ENCODE peak calls at places on chromosomes 7 and 10, in seven cellular contexts. W is A549; U is effector memory CD4-positive, alpha-beta T cell; A is uterus; G is ovary; M is CD8-positive, alpha-beta memory T cell; Q is heart right ventricle. C is an unnamed sample.
A peak's percentile ranks its signal among the peaks of the same experiment; 100 is the strongest.

GRCh38 chr10:100653957-100654834 is 91.2 kb upstream of the PAX2 start:
- DNase-seq in A (no peak), U (no peak), Q (no peak), W (no peak), G (no peak), M (no peak), C (no peak)

GRCh38 chr10:102814456-102814871 is 22.7 kb downstream of the CYP17A1 start:
- DNase-seq in M (no peak), G (peak; percentile 54), Q (peak; percentile 63), W (no peak), U (no peak), A (no peak), C (peak; percentile 83)

GRCh38 chr7:157079116-157079515 is 59.6 kb upstream of the UBE3C start:
- DNase-seq in A (no peak), Q (no peak), M (no peak), G (no peak), W (no peak), U (no peak), C (no peak)

GRCh38 chr7:39587393-39587792 is 21.2 kb downstream of the YAE1 start:
- DNase-seq in A (no peak), G (no peak), W (no peak), M (no peak), U (no peak), Q (no peak), C (no peak)

GRCh38 chr7:35727571-35727970 is 32.6 kb upstream of the HERPUD2 start:
- DNase-seq in M (no peak), U (no peak), A (no peak), Q (no peak), G (no peak), W (no peak), C (no peak)

GRCh38 chr10:114024876-114025609 is 18.6 kb upstream of the ADRB1 start:
- DNase-seq in U (no peak), W (no peak), Q (no peak), G (no peak), A (no peak), M (no peak), C (no peak)

GRCh38 chr7:46654546-46655443 is 733.7 kb upstream of the IGFBP3 start:
- DNase-seq in U (no peak), G (no peak), A (no peak), W (no peak), Q (no peak), M (no peak), C (no peak)

GRCh38 chr7:55144955-55145342 is 126.1 kb downstream of the EGFR start:
- DNase-seq in Q (no peak), U (no peak), W (no peak), G (no peak), A (no peak), M (no peak), C (no peak)

GRCh38 chr7:91264924-91265681 is 870 bp downstream of the FZD1 start:
- DNase-seq in Q (peak; percentile 59), A (peak; percentile 47), G (peak; percentile 60), U (no peak), M (no peak), W (no peak), C (peak; percentile 34)

GRCh38 chr10:101616415-101617101 is 28.4 kb downstream of the DPCD start:
- DNase-seq in A (no peak), G (no peak), Q (peak; percentile 22), U (no peak), W (no peak), M (no peak), C (no peak)

GRCh38 chr10:7035111-7035761 is 375.6 kb downstream of the SFMBT2 start:
- DNase-seq in M (no peak), G (no peak), W (no peak), U (no peak), Q (no peak), A (no peak), C (no peak)

GRCh38 chr10:31004611-31005193 is 27.0 kb downstream of the ZNF438 start:
- DNase-seq in A (no peak), W (no peak), Q (no peak), G (no peak), M (no peak), U (no peak), C (no peak)

GRCh38 chr7:23343806-23344500 is 44.8 kb downstream of the MALSU1 start:
- DNase-seq in M (no peak), G (no peak), W (no peak), U (no peak), Q (no peak), A (no peak), C (no peak)

GRCh38 chr7:74063223-74063641 is 20.4 kb upstream of the LIMK1 start:
- DNase-seq in W (no peak), Q (no peak), M (no peak), A (no peak), G (no peak), U (no peak), C (no peak)

GRCh38 chr10:88850712-88851111 is 932 bp downstream of the ANKRD22 start:
- DNase-seq in G (no peak), U (no peak), Q (no peak), A (no peak), M (no peak), W (no peak), C (no peak)

GRCh38 chr7:82527831-82528230 is 84.3 kb upstream of the CACNA2D1 start:
- DNase-seq in A (no peak), W (no peak), Q (no peak), G (no peak), M (no peak), U (no peak), C (no peak)

GRCh38 chr10:50025627-50026026 is 37.4 kb downstream of the AGAP6 start:
- DNase-seq in W (no peak), U (no peak), M (no peak), Q (no peak), G (no peak), A (no peak), C (no peak)

GRCh38 chr7:24968165-24968564 is 11.8 kb downstream of the OSBPL3 start:
- DNase-seq in U (no peak), Q (no peak), A (no peak), M (no peak), W (no peak), G (no peak), C (no peak)

GRCh38 chr7:631291-631711 is 95.2 kb upstream of the DNAAF5 start:
- DNase-seq in A (no peak), W (no peak), G (no peak), M (no peak), U (no peak), Q (no peak), C (no peak)

GRCh38 chr10:15315286-15315685 is 55.8 kb downstream of the FAM171A1 start:
- DNase-seq in Q (no peak), M (no peak), W (no peak), G (no peak), U (no peak), A (no peak), C (no peak)

GRCh38 chr10:122323941-122324675 is 50.4 kb upstream of the PLEKHA1 start:
- DNase-seq in W (no peak), U (no peak), Q (no peak), G (no peak), A (no peak), M (no peak), C (no peak)

GRCh38 chr7:67100956-67101361 is 104.3 kb downstream of the TYW1 start:
- DNase-seq in M (no peak), U (no peak), A (no peak), W (no peak), G (no peak), Q (no peak), C (no peak)

GRCh38 chr10:93475227-93475626 is 6.9 kb downstream of the MYOF start:
- DNase-seq in M (no peak), G (no peak), Q (no peak), U (no peak), W (no peak), A (no peak), C (no peak)

GRCh38 chr10:93471110-93471651 is 11.0 kb downstream of the MYOF start:
- DNase-seq in U (no peak), G (no peak), A (no peak), M (no peak), Q (no peak), W (peak; percentile 88), C (no peak)

GRCh38 chr10:93475871-93476270 is 6.3 kb downstream of the MYOF start:
- DNase-seq in M (no peak), G (no peak), W (peak; percentile 78), U (no peak), A (no peak), Q (no peak), C (no peak)

GRCh38 chr10:93473161-93473560 is 9.0 kb downstream of the MYOF start:
- DNase-seq in W (no peak), G (no peak), U (no peak), M (no peak), Q (no peak), A (no peak), C (no peak)

GRCh38 chr10:93473804-93474472 is 8.2 kb downstream of the MYOF start:
- DNase-seq in W (no peak), U (no peak), G (no peak), M (no peak), A (no peak), Q (no peak), C (no peak)
- H3K9me3 ChIP-seq in W (peaks cover 7% of the 10 kb centered on the region), U (no peaks in the 10 kb centered on the region), G (no peaks in the 10 kb centered on the region), M (no peaks in the 10 kb centered on the region), A (no peaks in the 10 kb centered on the region), Q (no peaks in the 10 kb centered on the region), C (no peaks in the 10 kb centered on the region)

GRCh38 chr10:133555521-133555920 is 9.9 kb downstream of the SYCE1 start:
- DNase-seq in U (no peak), Q (no peak), A (no peak), M (no peak), G (no peak), W (no peak), C (no peak)
- H3K9me3 ChIP-seq in U (no peaks in the 10 kb centered on the region), Q (no peaks in the 10 kb centered on the region), A (no peaks in the 10 kb centered on the region), M (no peaks in the 10 kb centered on the region), G (no peaks in the 10 kb centered on the region), W (no peaks in the 10 kb centered on the region), C (no peaks in the 10 kb centered on the region)

GRCh38 chr7:7226407-7226806 is 44.1 kb downstream of the C1GALT1 start:
- DNase-seq in G (no peak), M (no peak), Q (no peak), A (no peak), W (no peak), U (no peak), C (no peak)

GRCh38 chr7:7231005-7231404 is 48.7 kb downstream of the C1GALT1 start:
- DNase-seq in U (no peak), M (no peak), Q (no peak), W (no peak), G (no peak), A (no peak), C (no peak)

GRCh38 chr7:7231865-7232264 is 49.5 kb downstream of the C1GALT1 start:
- DNase-seq in Q (no peak), U (no peak), M (no peak), A (no peak), G (no peak), W (no peak), C (no peak)

GRCh38 chr7:7228472-7228871 is 46.1 kb downstream of the C1GALT1 start:
- DNase-seq in W (no peak), M (no peak), A (no peak), Q (no peak), G (no peak), U (no peak), C (no peak)

GRCh38 chr7:7228967-7229366 is 46.6 kb downstream of the C1GALT1 start:
- DNase-seq in U (no peak), W (no peak), M (no peak), Q (no peak), A (no peak), G (no peak), C (no peak)
- H3K9me3 ChIP-seq in U (peaks cover 3% of the 10 kb centered on the region), W (peaks cover 8% of the 10 kb centered on the region), M (no peaks in the 10 kb centered on the region), Q (peaks cover 14% of the 10 kb centered on the region), A (no peaks in the 10 kb centered on the region), G (no peaks in the 10 kb centered on the region), C (no peaks in the 10 kb centered on the region)

GRCh38 chr10:130423455-130424305 is 287.5 kb downstream of the GLRX3 start:
- DNase-seq in W (no peak), Q (no peak), M (no peak), A (no peak), G (no peak), U (no peak), C (no peak)
- H3K9me3 ChIP-seq in W (no peaks in the 10 kb centered on the region), Q (no peaks in the 10 kb centered on the region), M (no peaks in the 10 kb centered on the region), A (no peaks in the 10 kb centered on the region), G (no peaks in the 10 kb centered on the region), U (no peaks in the 10 kb centered on the region), C (no peaks in the 10 kb centered on the region)